ENCODE peak calls at places on chromosome 15, in six cellular contexts. One of them, this sample, is unnamed.

GRCh38 chr15:90482124-90483011 is 47.4 kb upstream of the CRTC3 start:
- DNase-seq in endothelial cell: peak; percentile 45
- DNase-seq in nephron progenitor cell: peak; percentile 48
- DNase-seq in anterior cingulate cortex: peak; percentile 0
- DNase-seq in NCI-H69: peak; percentile 8
- DNase-seq in CD4-positive, alpha-beta memory T cell: peak; percentile 47
- DNase-seq in this sample: peak; percentile 61

GRCh38 chr15:69881310-69881660 is 216.4 kb downstream of the TLE3 start:
- DNase-seq in nephron progenitor cell: no peak
- DNase-seq in NCI-H69: no peak
- DNase-seq in endothelial cell: no peak
- DNase-seq in anterior cingulate cortex: no peak
- DNase-seq in CD4-positive, alpha-beta memory T cell: no peak
- DNase-seq in this sample: no peak

GRCh38 chr15:42494998-42495360 is 455 bp upstream of the SNAP23 start:
- DNase-seq in endothelial cell: peak; percentile 20
- DNase-seq in CD4-positive, alpha-beta memory T cell: no peak
- DNase-seq in nephron progenitor cell: no peak
- DNase-seq in NCI-H69: peak; percentile 24
- DNase-seq in anterior cingulate cortex: peak; percentile 71
- DNase-seq in this sample: no peak

GRCh38 chr15:31427411-31427810 is 100.8 kb downstream of the KLF13 start:
- DNase-seq in endothelial cell: no peak
- DNase-seq in CD4-positive, alpha-beta memory T cell: no peak
- DNase-seq in anterior cingulate cortex: no peak
- DNase-seq in nephron progenitor cell: no peak
- DNase-seq in NCI-H69: no peak
- DNase-seq in this sample: no peak

GRCh38 chr15:52107238-52107637 is 5.3 kb downstream of the BCL2L10 start:
- DNase-seq in nephron progenitor cell: no peak
- DNase-seq in endothelial cell: no peak
- DNase-seq in CD4-positive, alpha-beta memory T cell: no peak
- DNase-seq in anterior cingulate cortex: no peak
- DNase-seq in NCI-H69: no peak
- DNase-seq in this sample: no peak

GRCh38 chr15:88835646-88836045 is 32.4 kb downstream of the ACAN start:
- DNase-seq in nephron progenitor cell: no peak
- DNase-seq in anterior cingulate cortex: no peak
- DNase-seq in CD4-positive, alpha-beta memory T cell: no peak
- DNase-seq in endothelial cell: no peak
- DNase-seq in NCI-H69: no peak
- DNase-seq in this sample: no peak

GRCh38 chr15:80492409-80492808 is 88.2 kb downstream of the ARNT2 start:
- DNase-seq in NCI-H69: no peak
- DNase-seq in endothelial cell: no peak
- DNase-seq in CD4-positive, alpha-beta memory T cell: no peak
- DNase-seq in nephron progenitor cell: no peak
- DNase-seq in anterior cingulate cortex: no peak
- DNase-seq in this sample: no peak

GRCh38 chr15:40536501-40536900 is 28.3 kb downstream of the CCDC32 start:
- DNase-seq in endothelial cell: no peak
- DNase-seq in CD4-positive, alpha-beta memory T cell: no peak
- DNase-seq in NCI-H69: no peak
- DNase-seq in anterior cingulate cortex: no peak
- DNase-seq in nephron progenitor cell: no peak
- DNase-seq in this sample: no peak

GRCh38 chr15:57283774-57284508 is 92.4 kb upstream of the CGNL1 start:
- DNase-seq in CD4-positive, alpha-beta memory T cell: no peak
- DNase-seq in anterior cingulate cortex: no peak
- DNase-seq in endothelial cell: no peak
- DNase-seq in NCI-H69: no peak
- DNase-seq in nephron progenitor cell: no peak
- DNase-seq in this sample: no peak

GRCh38 chr15:98658831-98659699 is 10.7 kb downstream of the IGF1R start:
- DNase-seq in anterior cingulate cortex: no peak
- DNase-seq in NCI-H69: peak; percentile 63
- DNase-seq in endothelial cell: peak; percentile 33
- DNase-seq in CD4-positive, alpha-beta memory T cell: no peak
- DNase-seq in nephron progenitor cell: peak; percentile 27
- DNase-seq in this sample: peak; percentile 51

GRCh38 chr15:101114610-101115009 is 137.2 kb downstream of the CHSY1 start:
- DNase-seq in CD4-positive, alpha-beta memory T cell: no peak
- DNase-seq in NCI-H69: no peak
- DNase-seq in nephron progenitor cell: no peak
- DNase-seq in anterior cingulate cortex: no peak
- DNase-seq in endothelial cell: no peak
- DNase-seq in this sample: no peak

GRCh38 chr15:79089890-79090486 is 592 bp downstream of the RASGRF1 start:
- DNase-seq in CD4-positive, alpha-beta memory T cell: no peak
- DNase-seq in NCI-H69: peak; percentile 15
- DNase-seq in anterior cingulate cortex: no peak
- DNase-seq in endothelial cell: no peak
- DNase-seq in nephron progenitor cell: peak; percentile 17
- DNase-seq in this sample: no peak

This sample was measured in HAP-1.